ENCODE peak calls at places on chromosomes 4 and X, in six cellular contexts. W, N, Z, P, I and C are unnamed samples. For H3K27me3, the result is how much of the 10 kb centered on the place peaks cover.

GRCh38 chrX:138011461-138011860 is 445.5 kb downstream of the ZIC3 start:
- DNase-seq in W (no peak), N (no peak), Z (no peak), P (no peak), I (no peak), C (no peak)

GRCh38 chr4:164779811-164780216 is 25.9 kb downstream of the SMIM31 start:
- DNase-seq in W (peak), N (no peak), Z (peak), P (no peak), I (no peak), C (peak)

GRCh38 chr4:108709722-108710121 is 53.1 kb downstream of the ETNPPL start:
- DNase-seq in W (no peak), N (no peak), Z (no peak), P (no peak), I (no peak), C (no peak)

GRCh38 chr4:177596035-177596434 is 153.8 kb upstream of the AGA start:
- DNase-seq in W (no peak), N (no peak), Z (peak), P (no peak), I (no peak), C (peak)

GRCh38 chr4:93147524-93148212 is 680.9 kb upstream of the ATOH1 start:
- DNase-seq in W (peak), N (no peak), Z (no peak), P (no peak), I (no peak), C (no peak)

GRCh38 chr4:102500371-102501175 is 586 bp upstream of the NFKB1 start:
- DNase-seq in W (peak), N (peak), Z (peak), P (peak), I (peak), C (peak)

GRCh38 chr4:25012671-25013070 is 18.1 kb downstream of the LGI2 start:
- DNase-seq in W (no peak), N (no peak), Z (no peak), P (no peak), I (no peak), C (no peak)

GRCh38 chr4:137896221-137896737 is 345.9 kb downstream of the SLC7A11 start:
- DNase-seq in W (no peak), N (no peak), Z (peak), P (no peak), I (no peak), C (no peak)

GRCh38 chr4:105710678-105711077 is 2.1 kb downstream of the GSTCD start:
- DNase-seq in W (no peak), N (no peak), Z (no peak), P (no peak), I (no peak), C (no peak)

GRCh38 chrX:126485371-126485770 is 67.2 kb downstream of the DCAF12L1 start:
- DNase-seq in W (no peak), N (no peak), Z (no peak), P (no peak), I (no peak), C (no peak)

GRCh38 chrX:69158166-69159040 is 6.8 kb downstream of the PJA1 start:
- DNase-seq in W (peak), N (peak), Z (peak), P (no peak), I (peak), C (peak)

GRCh38 chr4:80279751-80280150 is 13.3 kb downstream of the FGF5 start:
- DNase-seq in W (no peak), N (no peak), Z (no peak), P (no peak), I (no peak), C (no peak)

GRCh38 chr4:138650917-138651564 is 364.5 kb upstream of the NOCT start:
- DNase-seq in W (no peak), N (no peak), Z (peak), P (no peak), I (no peak), C (no peak)

GRCh38 chrX:131841496-131842410 is 181.3 kb upstream of the STK26 start:
- DNase-seq in W (peak), N (no peak), Z (peak), P (no peak), I (no peak), C (peak)

GRCh38 chrX:856901-857300 is 226.3 kb downstream of the SHOX start:
- DNase-seq in W (no peak), N (no peak), Z (no peak), P (no peak), I (no peak), C (no peak)

GRCh38 chr4:36349904-36350554 is 68.6 kb downstream of the DTHD1 start:
- DNase-seq in W (no peak), N (no peak), Z (no peak), P (no peak), I (no peak), C (no peak)
- H3K27me3 ChIP-seq in W (under half), N (under half), Z (under half), P (under half), I (under half), C (under half)

GRCh38 chr4:10576236-10576635 is 108.3 kb downstream of the CLNK start:
- DNase-seq in W (no peak), N (no peak), Z (no peak), P (no peak), I (no peak), C (no peak)

GRCh38 chr4:10577018-10577417 is 107.5 kb downstream of the CLNK start:
- DNase-seq in W (no peak), N (no peak), Z (no peak), P (no peak), I (no peak), C (peak)

GRCh38 chr4:10578027-10578426 is 106.5 kb downstream of the CLNK start:
- DNase-seq in W (no peak), N (no peak), Z (no peak), P (no peak), I (no peak), C (no peak)

GRCh38 chr4:10575414-10575813 is 109.2 kb downstream of the CLNK start:
- DNase-seq in W (no peak), N (no peak), Z (no peak), P (no peak), I (no peak), C (no peak)

DNA sequence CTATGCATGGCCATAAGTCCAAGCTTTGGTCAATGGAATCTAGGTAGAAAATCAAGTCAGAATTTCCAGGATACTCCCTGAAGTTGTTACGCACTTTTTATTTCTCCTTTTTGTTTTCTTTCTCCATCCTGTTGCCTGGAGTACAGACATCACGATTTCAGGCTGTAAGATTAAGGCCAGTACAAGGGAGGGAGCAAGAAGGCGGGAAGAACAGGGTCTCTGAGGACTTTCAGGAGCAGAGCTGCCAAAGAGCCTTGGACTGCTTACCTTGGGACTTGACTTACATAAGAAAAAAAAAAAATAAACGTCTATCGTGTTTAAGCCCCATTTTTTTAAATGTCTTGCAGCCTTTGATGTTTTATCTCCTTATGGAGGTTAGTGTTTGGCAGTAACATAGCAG is 107.1 kb downstream of the CLNK start:
- DNase-seq in W (no peak), N (no peak), Z (no peak), P (no peak), I (no peak), C (no peak)
- H3K27me3 ChIP-seq in W (under half), N (under half), Z (under half), P (under half), I (half or more), C (under half)

DNA sequence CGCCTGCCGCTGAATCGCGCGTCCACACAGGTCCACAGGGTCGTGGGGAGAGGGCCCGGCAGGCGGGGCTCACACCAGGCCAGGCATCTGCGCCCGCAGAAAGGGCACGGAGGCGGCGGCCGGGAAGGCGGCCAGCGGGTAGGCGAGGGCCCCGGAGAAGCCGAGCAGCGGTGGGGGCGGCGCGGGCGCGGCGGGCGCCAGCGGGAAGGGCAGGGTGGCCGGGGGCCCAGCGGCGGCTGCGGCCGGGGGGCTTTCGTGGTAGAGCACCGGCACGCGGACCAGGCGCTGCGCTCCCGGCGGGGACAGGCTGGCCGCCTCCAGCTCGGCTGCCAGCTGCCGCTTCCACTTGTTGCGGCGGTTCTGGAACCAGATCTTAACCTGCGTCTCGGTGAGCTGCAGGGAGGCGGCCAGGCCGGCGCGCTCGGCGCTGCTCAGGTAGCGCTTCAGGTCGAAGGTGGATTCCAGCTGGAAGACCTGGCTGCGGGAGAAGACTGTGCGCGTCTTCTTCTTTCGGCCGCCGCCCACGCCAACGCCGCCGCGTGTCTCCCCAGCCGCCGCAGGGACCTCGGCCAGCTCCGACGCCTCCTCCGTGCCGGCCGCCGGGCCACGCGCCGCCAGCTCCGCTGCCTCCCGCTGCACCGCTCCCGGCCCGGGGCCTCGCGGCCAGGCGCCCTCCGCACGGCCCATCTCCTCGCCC is 3.9 kb downstream of the HMX1 start:
- DNase-seq in W (peak), N (no peak), Z (no peak), P (no peak), I (no peak), C (no peak)
- H3K27me3 ChIP-seq in W (half or more), N (half or more), Z (half or more), P (half or more), I (half or more), C (under half)

GRCh38 chrX:11462136-11462535 is 168.9 kb downstream of the AMELX start:
- DNase-seq in W (no peak), N (no peak), Z (no peak), P (no peak), I (no peak), C (no peak)

GRCh38 chrX:11464836-11465458 is 171.7 kb downstream of the AMELX start:
- DNase-seq in W (no peak), N (no peak), Z (peak), P (no peak), I (no peak), C (no peak)

GRCh38 chrX:11464360-11464759 is 171.1 kb downstream of the AMELX start:
- DNase-seq in W (no peak), N (no peak), Z (no peak), P (no peak), I (no peak), C (no peak)

GRCh38 chrX:11461181-11462001 is 168.2 kb downstream of the AMELX start:
- DNase-seq in W (no peak), N (no peak), Z (no peak), P (no peak), I (no peak), C (no peak)

GRCh38 chrX:11462648-11463047 is 169.4 kb downstream of the AMELX start:
- DNase-seq in W (no peak), N (no peak), Z (no peak), P (no peak), I (no peak), C (no peak)
- H3K27me3 ChIP-seq in W (under half), N (under half), Z (under half), P (under half), I (under half), C (under half)

DNA sequence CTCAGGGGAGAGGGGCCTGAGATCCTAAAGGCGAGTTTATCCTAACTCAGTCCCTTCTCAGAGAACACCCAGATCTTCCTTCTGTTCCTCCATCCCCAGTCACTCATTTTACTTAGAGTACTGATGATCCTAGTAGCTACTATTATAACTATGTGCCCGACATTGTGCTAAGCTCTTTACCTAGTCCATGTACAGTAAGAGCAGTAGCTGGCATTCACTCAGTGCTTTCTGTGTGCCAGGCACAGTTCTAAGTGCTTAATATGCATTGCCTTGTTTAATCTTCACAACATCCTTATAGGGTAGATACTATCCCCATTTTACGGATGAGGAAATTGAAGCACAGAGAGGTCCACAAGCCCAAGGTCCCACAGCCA is 58.3 kb downstream of the FRMPD3 start:
- DNase-seq in W (no peak), N (no peak), Z (no peak), P (no peak), I (no peak), C (no peak)
- H3K27me3 ChIP-seq in W (under half), N (under half), Z (under half), P (under half), I (half or more), C (under half)

DNA sequence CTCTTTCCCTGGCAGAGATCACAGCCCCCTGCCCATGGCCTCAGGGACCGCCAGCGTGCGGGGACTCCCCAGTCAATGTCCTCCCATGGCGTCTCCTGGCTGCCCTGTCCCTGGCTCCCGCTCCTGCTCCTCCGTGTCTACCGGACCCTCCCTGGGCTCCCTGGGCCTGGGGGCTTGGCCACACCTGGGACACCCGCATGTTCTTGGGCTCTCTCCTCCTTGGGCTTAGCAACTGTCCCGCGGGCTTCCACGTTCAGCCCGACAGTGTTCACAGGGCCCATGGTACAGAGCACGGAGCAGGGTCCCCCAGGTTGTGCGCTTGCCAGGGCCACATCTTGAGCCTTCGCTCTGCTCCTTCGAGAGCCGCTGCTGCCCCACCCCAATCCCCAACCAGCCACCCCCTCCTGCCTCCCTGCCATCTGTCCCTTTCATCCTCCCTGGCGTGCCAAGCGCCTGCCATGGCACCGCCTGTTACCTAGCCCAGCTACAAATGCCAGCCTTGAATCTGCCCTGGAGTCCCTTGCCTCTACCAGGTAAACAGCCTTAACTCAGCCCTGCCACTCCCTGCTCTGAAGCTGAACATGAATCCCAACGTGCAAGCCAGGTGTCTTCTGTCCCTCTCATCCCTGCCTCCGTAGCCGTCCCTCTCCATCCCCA is 3.9 kb downstream of the AVPR2 start:
- DNase-seq in W (no peak), N (no peak), Z (no peak), P (no peak), I (no peak), C (no peak)
- H3K27me3 ChIP-seq in W (under half), N (under half), Z (under half), P (under half), I (under half), C (under half)

DNA sequence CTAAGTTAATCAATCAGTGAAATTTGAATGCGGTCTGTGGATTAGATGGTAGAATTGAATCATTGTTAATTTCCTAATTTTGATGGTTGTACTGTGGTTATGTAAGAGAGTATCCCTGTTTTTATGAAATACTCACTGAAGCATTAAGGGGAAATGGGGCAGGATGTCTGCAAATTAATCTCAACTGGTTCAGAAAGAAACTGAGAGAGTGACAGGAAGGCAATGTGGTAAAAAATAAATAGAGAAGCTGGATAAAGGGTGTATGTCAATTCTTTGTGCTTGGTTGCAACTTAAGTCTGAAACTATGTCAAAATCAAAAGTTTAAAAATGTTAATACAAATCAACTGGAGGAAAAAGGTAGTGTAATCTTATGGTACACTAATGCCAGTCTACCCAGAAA is 83.0 kb downstream of the DLG3 start:
- DNase-seq in W (no peak), N (no peak), Z (no peak), P (no peak), I (no peak), C (no peak)
- H3K27me3 ChIP-seq in W (under half), N (under half), Z (under half), P (under half), I (under half), C (under half)

GRCh38 chr4:185256444-185256843 is 47.0 kb downstream of the SNX25 start:
- DNase-seq in W (no peak), N (no peak), Z (peak), P (no peak), I (no peak), C (no peak)

GRCh38 chr4:185255868-185256267 is 46.5 kb downstream of the SNX25 start:
- DNase-seq in W (no peak), N (no peak), Z (no peak), P (no peak), I (no peak), C (peak)

GRCh38 chr4:185257086-185257485 is 47.7 kb downstream of the SNX25 start:
- DNase-seq in W (no peak), N (no peak), Z (no peak), P (no peak), I (no peak), C (no peak)

GRCh38 chr4:185257694-185258093 is 48.3 kb downstream of the SNX25 start:
- DNase-seq in W (no peak), N (no peak), Z (no peak), P (no peak), I (no peak), C (no peak)

DNA sequence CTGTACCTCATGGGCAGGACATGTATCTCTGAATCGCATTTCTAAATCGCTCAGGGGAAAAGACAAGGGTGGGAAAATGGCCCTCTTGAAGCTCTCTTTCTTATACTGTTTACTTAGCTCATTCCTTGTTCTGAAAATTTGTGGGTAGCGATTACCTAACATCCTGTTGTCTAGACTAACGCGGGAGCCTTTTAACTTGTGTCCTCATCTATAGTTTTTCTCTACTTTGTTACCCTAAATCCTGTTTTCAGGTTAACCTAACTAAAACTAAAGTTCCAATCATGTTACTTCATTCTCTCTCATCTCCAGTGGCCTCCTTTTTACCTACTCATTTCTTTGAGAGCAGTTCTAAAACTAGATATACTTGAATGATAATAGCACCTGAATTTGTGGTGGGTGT is 45.0 kb downstream of the SNX25 start:
- DNase-seq in W (no peak), N (no peak), Z (peak), P (no peak), I (no peak), C (peak)
- H3K27me3 ChIP-seq in W (under half), N (under half), Z (under half), P (under half), I (under half), C (under half)